ENCODE peak calls at places on chromosome 21, in five cellular contexts. N, K, D, B and F are unnamed samples.

GRCh38 chr21:40054403-40054802 is 187.2 kb downstream of the PCP4 start:
- DNase-seq in N (no peak), K (peak; percentile 57), D (no peak), B (peak; percentile 22), F (no peak)

GRCh38 chr21:34950980-34951379 is 98.1 kb downstream of the RUNX1 start:
- DNase-seq in N (no peak), K (no peak), D (no peak), B (no peak), F (no peak)

GRCh38 chr21:45430521-45431501 is 25.8 kb downstream of the COL18A1 start:
- DNase-seq in N (no peak), K (peak; percentile 45), D (no peak), B (no peak), F (peak; percentile 85)

GRCh38 chr21:27719226-27719625 is 752.3 kb upstream of the ADAMTS5 start:
- DNase-seq in N (no peak), K (no peak), D (no peak), B (no peak), F (no peak)

GRCh38 chr21:36788116-36788515 is 89.2 kb downstream of the SIM2 start:
- DNase-seq in N (no peak), K (no peak), D (peak; percentile 78), B (no peak), F (no peak)

GRCh38 chr21:29416268-29416667 is 117.5 kb downstream of the BACH1 start:
- DNase-seq in N (no peak), K (no peak), D (no peak), B (no peak), F (no peak)

GRCh38 chr21:27196651-27197050 is 229.8 kb upstream of the ADAMTS5 start:
- DNase-seq in N (no peak), K (no peak), D (no peak), B (no peak), F (no peak)

GRCh38 chr21:46667735-46668380 is 32.4 kb downstream of the PRMT2 start:
- DNase-seq in N (peak; percentile 47), K (peak; percentile 39), D (no peak), B (no peak), F (peak; percentile 72)

GRCh38 chr21:35294231-35294898 is 245.3 kb upstream of the RUNX1 start:
- DNase-seq in N (no peak), K (no peak), D (no peak), B (no peak), F (no peak)

GRCh38 chr21:37936010-37936785 is 19.9 kb upstream of the KCNJ6 start:
- DNase-seq in N (no peak), K (no peak), D (no peak), B (no peak), F (no peak)

GRCh38 chr21:24939288-24939687 is 668.0 kb downstream of the MRPL39 start:
- DNase-seq in N (no peak), K (peak; percentile 31), D (no peak), B (no peak), F (no peak)

GRCh38 chr21:31115249-31115648 is 77.0 kb upstream of the KRTAP19-8 start:
- DNase-seq in N (no peak), K (no peak), D (no peak), B (no peak), F (no peak)

GRCh38 chr21:31119199-31119598 is 80.9 kb upstream of the KRTAP19-8 start:
- DNase-seq in N (no peak), K (no peak), D (no peak), B (no peak), F (no peak)

DNA sequence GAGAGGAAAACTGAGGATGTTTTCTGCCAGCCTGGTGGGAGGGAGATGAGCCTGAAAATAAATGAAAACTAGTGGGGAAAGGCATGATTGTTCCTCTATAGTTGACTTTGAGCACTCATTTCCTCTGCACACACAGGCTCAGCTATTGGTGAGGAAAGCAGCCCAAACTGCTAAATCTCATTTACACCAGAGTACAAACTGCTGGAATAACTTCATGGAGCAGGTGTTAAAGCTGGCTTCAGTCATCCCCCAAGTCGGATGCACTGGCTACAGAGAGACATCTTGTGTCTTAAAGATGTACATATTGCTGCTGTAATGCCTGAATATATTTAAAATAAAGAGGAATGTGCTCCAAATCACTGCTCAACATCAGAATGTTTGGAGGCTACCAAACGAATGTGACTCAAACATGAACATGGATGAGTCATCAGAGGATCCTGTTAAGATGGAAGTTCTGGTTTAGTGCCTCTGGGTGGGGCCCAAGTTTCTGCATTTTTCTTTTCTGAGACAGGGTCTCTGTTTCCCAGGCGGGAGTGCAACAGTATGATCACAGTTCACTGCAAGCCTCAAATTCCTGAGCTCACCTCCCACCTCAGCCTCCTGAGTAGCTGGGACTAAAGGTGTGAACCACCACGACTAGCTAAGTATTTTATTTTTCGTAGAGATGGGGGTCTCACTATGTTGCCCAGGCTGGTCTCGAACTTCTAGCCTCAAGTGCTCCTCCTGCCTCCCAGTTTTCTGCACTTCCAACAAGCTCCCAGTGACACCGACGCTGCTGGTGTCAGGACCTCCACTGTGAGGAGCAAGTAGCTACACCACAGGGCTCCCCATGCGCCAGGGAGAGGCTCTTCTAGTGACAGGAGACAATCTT is 79.0 kb upstream of the KRTAP19-8 start:
- DNase-seq in N (no peak), K (peak; percentile 81), D (no peak), B (no peak), F (no peak)
- TF ChIP-seq CTCF in N (no peak), K (no peak), D (no peak), B (no peak), F (no peak)

DNA sequence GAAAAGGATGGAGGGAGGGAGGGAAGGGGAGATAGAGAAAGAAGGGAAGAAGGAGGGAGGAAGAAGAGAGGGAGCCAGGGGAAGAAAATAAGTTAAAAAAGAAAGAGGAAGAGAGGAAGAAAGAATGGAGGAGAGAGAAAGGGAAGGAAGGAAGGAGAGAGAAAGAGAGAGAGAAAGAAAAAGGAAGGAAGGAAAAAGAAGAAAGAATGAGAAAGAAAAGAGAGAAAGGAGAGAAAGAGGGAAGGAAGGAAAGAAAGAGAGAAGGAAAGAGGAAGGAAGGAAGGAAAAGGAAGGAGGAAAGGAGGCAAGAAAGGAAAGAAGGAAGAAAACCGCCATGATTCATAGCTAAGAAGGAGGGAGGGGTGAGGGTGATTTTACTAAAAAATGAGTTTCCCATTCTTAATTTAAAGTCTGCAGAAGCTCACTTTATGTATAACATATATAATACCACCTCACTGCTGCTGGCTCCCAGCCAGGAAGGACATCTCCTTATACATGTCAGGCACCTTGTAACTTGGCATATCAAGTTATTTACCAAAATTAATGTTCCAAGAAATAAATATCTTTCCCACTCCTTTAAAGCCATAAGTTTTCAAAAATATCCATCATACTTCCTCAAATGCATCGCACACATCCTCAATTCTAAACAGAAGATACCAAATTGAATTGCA is 46.0 kb upstream of the OLIG2 start:
- DNase-seq in N (no peak), K (no peak), D (no peak), B (no peak), F (no peak)
- TF ChIP-seq CTCF in N (no peak), K (no peak), D (no peak), B (no peak), F (no peak)

DNA sequence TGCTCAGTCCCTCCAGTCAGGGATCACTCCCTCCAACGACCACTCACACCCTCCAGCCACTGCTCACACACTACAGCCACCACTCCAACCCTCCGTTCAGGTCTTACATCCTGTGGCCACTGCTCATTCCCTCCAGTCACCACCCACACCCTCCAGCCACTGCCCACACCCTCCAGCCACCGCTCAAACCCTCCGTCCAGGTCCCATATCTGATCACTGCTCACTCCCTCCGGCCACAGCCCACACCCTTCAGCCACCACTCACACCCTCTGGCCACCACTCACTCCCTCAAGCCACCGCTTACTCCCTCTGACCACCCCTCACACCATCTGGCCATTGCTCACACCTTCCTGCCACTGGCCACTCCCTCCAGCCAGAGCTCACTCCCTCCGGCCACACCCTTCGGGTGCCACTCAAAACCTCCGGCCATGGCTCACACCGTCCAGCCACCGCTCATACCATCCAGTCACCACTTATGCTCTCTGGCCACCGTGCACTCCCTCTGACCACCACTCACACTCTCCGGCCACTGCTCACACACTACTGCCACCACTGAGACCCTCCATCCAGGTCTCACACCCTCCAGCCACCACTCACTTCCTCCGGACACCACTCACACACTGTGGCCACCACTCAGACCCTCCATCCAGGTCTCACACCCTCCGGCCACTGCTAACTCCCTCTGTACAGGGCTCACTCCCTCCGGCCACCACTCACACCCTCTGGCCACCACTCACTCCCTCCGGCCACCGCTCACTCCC is 4.7 kb upstream of the TFF1 start:
- DNase-seq in N (no peak), K (no peak), D (no peak), B (no peak), F (no peak)
- TF ChIP-seq CTCF in N (no peak), K (no peak), D (no peak), B (no peak), F (no peak)

DNA sequence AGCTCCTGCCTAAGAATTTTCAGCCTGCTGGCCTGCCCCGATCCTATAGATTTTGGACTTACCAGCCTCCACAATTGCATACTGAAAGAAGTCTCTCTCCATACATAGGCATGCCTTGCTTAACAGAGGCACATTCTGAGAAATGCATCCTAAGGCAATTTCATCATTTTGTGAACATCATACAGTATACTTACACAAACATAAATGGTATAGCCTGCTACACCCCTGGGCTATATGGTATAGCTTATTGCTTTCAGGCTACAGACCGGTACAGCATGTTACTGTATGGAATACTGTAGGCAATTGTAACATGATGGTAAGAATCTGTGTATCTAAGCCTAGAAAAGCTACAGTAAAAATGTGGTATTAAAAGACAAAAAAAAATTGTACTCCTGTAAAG is 174.7 kb downstream of the NRIP1 start:
- DNase-seq in N (no peak), K (no peak), D (no peak), B (no peak), F (no peak)
- TF ChIP-seq CTCF in N (no peak), K (no peak), D (no peak), B (no peak), F (no peak)

GRCh38 chr21:42539342-42539741 is 25.7 kb downstream of the SLC37A1 start:
- DNase-seq in N (no peak), K (no peak), D (no peak), B (no peak), F (no peak)
- TF ChIP-seq CTCF in N (no peak), K (no peak), D (no peak), B (no peak), F (no peak)

GRCh38 chr21:19704832-19705231 is 1293.4 kb upstream of the NCAM2 start:
- DNase-seq in N (no peak), K (no peak), D (no peak), B (no peak), F (no peak)
- TF ChIP-seq CTCF in N (no peak), K (no peak), D (no peak), B (no peak), F (no peak)